ENCODE peak calls at places on chromosomes 13 and 19, in nine cellular contexts. W is tibial artery; C is small intestine; X is cardiac fibroblast; Y is CD8-positive, alpha-beta memory T cell; A is lung; R is BJ; U is GM23248; P is adipocyte. D is an unnamed sample.

GRCh38 chr19:49492573-49493411 is 3.4 kb upstream of the RPS11 start:
- DNase-seq in W (no peak), C (no peak), X (peak), Y (no peak), A (no peak), R (no peak), U (peak), P (no peak), D (no peak)

GRCh38 chr13:90185734-90186133 is 1161.8 kb upstream of the MIR17HG start:
- DNase-seq in W (no peak), C (no peak), X (no peak), Y (no peak), A (no peak), R (no peak), U (peak), P (no peak), D (no peak)

GRCh38 chr13:49733181-49733951 is 42.1 kb upstream of the EBPL start:
- DNase-seq in W (no peak), C (no peak), X (peak), Y (no peak), A (peak), R (no peak), U (peak), P (no peak), D (no peak)

GRCh38 chr13:79392882-79393563 is 13.0 kb downstream of the RBM26 start:
- DNase-seq in W (no peak), C (peak), X (peak), Y (no peak), A (no peak), R (no peak), U (peak), P (no peak), D (no peak)

GRCh38 chr13:51585696-51586095 is 1.4 kb downstream of the WDFY2 start:
- DNase-seq in W (no peak), C (no peak), X (peak), Y (no peak), A (no peak), R (no peak), U (peak), P (peak), D (no peak)

GRCh38 chr13:59532405-59532804 is 631.3 kb downstream of the DIAPH3 start:
- DNase-seq in W (no peak), C (no peak), X (peak), Y (no peak), A (no peak), R (no peak), U (no peak), P (no peak), D (no peak)

GRCh38 chr19:46571495-46571894 is 29.6 kb upstream of the CALM3 start:
- DNase-seq in W (no peak), C (peak), X (peak), Y (no peak), A (no peak), R (no peak), U (peak), P (peak), D (no peak)

GRCh38 chr19:2575734-2576481 is 100.0 kb downstream of the GADD45B start:
- DNase-seq in W (peak), C (peak), X (peak), Y (no peak), A (no peak), R (no peak), U (peak), P (no peak), D (peak)

GRCh38 chr19:6484251-6484650 is 2.7 kb upstream of the DENND1C start:
- DNase-seq in W (no peak), C (no peak), X (no peak), Y (no peak), A (no peak), R (no peak), U (no peak), P (no peak), D (no peak)

GRCh38 chr19:40613669-40614594 is 12.8 kb downstream of the LTBP4 start:
- DNase-seq in W (peak), C (peak), X (peak), Y (peak), A (peak), R (peak), U (peak), P (peak), D (peak)

GRCh38 chr13:42847891-42848663 is 66.7 kb downstream of the FAM216B start:
- DNase-seq in W (no peak), C (no peak), X (peak), Y (no peak), A (no peak), R (no peak), U (peak), P (peak), D (peak)

GRCh38 chr19:16603090-16603489 is 24.9 kb downstream of the MED26 start:
- DNase-seq in W (no peak), C (no peak), X (no peak), Y (no peak), A (no peak), R (no peak), U (no peak), P (no peak), D (no peak)

GRCh38 chr19:51830263-51830662 is 35.3 kb downstream of the FPR3 start:
- DNase-seq in W (no peak), C (no peak), X (peak), Y (no peak), A (no peak), R (no peak), U (peak), P (no peak), D (no peak)

GRCh38 chr13:33233547-33233946 is 52.0 kb downstream of the STARD13 start:
- DNase-seq in W (no peak), C (no peak), X (no peak), Y (no peak), A (peak), R (no peak), U (no peak), P (no peak), D (no peak)

GRCh38 chr19:35216833-35217707 is 11.5 kb downstream of the FAM187B start:
- DNase-seq in W (no peak), C (no peak), X (no peak), Y (peak), A (no peak), R (no peak), U (no peak), P (no peak), D (no peak)

GRCh38 chr19:18789883-18790565 is 1.1 kb downstream of the COMP start:
- DNase-seq in W (peak), C (no peak), X (peak), Y (no peak), A (no peak), R (no peak), U (peak), P (peak), D (no peak)

GRCh38 chr13:75129331-75129730 is 352.6 kb downstream of the TBC1D4 start:
- DNase-seq in W (no peak), C (no peak), X (no peak), Y (no peak), A (no peak), R (no peak), U (peak), P (no peak), D (peak)

GRCh38 chr19:1163283-1163933 is 10.7 kb downstream of the SBNO2 start:
- DNase-seq in W (no peak), C (no peak), X (no peak), Y (no peak), A (no peak), R (no peak), U (no peak), P (no peak), D (no peak)

GRCh38 chr13:98649861-98650260 is 73.0 kb upstream of the STK24 start:
- DNase-seq in W (no peak), C (no peak), X (no peak), Y (no peak), A (no peak), R (no peak), U (no peak), P (no peak), D (no peak)

GRCh38 chr19:660793-661426 is 2.1 kb downstream of the RNF126 start:
- DNase-seq in W (no peak), C (peak), X (no peak), Y (no peak), A (no peak), R (no peak), U (no peak), P (no peak), D (no peak)

GRCh38 chr19:16542894-16543498 is 759 bp upstream of the CHERP start:
- DNase-seq in W (no peak), C (peak), X (peak), Y (no peak), A (no peak), R (no peak), U (peak), P (no peak), D (no peak)

GRCh38 chr13:91504216-91504615 is 105.8 kb downstream of the GPC5 start:
- DNase-seq in W (no peak), C (no peak), X (no peak), Y (no peak), A (no peak), R (no peak), U (no peak), P (no peak), D (no peak)

GRCh38 chr13:81051873-81052272 is 710.9 kb upstream of the SPRY2 start:
- DNase-seq in W (no peak), C (no peak), X (peak), Y (no peak), A (no peak), R (no peak), U (no peak), P (no peak), D (no peak)

GRCh38 chr19:13849991-13850909 is 26.7 kb upstream of the NANOS3 start:
- DNase-seq in W (peak), C (peak), X (peak), Y (peak), A (peak), R (no peak), U (peak), P (peak), D (no peak)
- H3K4me3 ChIP-seq in W (peak), C (peak), X (peak), Y (peak), A (no peak), R (peak), U (peak), P (peak), D (peak)

DNA sequence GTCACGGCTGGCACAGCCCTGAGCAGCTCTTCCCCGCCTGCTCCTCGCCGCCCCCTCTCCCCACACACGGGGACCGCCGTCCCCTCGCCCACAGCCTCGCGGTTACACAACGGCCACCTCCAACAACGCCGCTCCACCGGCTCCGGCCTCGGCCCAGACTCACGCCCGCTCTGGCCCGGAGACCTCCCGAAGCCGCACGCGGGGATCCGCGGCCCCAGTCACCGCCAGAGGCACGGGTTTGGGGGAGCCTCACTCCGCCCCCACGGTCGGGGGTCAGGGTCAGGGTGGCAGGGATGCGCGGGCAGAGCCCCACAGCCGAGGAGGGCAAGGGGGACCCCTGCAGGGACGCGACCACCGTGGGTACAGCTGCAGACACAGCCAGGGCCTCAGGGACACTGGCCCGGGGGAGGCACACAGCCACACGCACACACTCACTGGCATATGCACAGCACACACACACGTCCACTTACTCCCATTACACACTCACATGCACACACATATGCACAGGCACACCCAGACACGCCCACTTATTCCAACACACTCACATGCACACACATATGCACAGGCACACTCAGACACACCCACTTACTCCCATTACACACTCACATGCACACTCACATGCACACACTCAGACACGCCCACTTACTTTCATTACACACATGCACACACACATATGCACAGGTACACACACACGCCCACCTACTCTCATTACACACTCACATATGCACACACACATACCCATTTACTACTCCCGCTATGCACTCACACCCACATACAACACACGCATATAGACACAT is 1.6 kb downstream of the TTYH1 start:
- DNase-seq in W (no peak), C (no peak), X (no peak), Y (no peak), A (no peak), R (no peak), U (no peak), P (no peak), D (no peak)
- H3K4me3 ChIP-seq in W (no peak), C (no peak), X (no peak), Y (no peak), A (no peak), R (no peak), U (no peak), P (no peak), D (no peak)

GRCh38 chr19:9342610-9343304 is 18.8 kb downstream of the ZNF559 start:
- DNase-seq in W (no peak), C (no peak), X (no peak), Y (no peak), A (no peak), R (no peak), U (peak), P (no peak), D (no peak)
- H3K4me3 ChIP-seq in W (no peak), C (no peak), X (no peak), Y (peak), A (no peak), R (no peak), U (no peak), P (peak), D (no peak)

GRCh38 chr13:99970761-99971575 is 599 bp downstream of the ZIC5 start:
- DNase-seq in W (no peak), C (no peak), X (no peak), Y (no peak), A (no peak), R (no peak), U (peak), P (no peak), D (no peak)
- H3K4me3 ChIP-seq in W (peak), C (peak), X (no peak), Y (no peak), A (no peak), R (no peak), U (no peak), P (no peak), D (no peak)

D was measured in skeletal muscle cell.